ENCODE peak calls at places on chromosome 1, in six cellular contexts. B is kidney epithelial cell, D is OCI-LY7, E is dorsolateral prefrontal cortex, Y is choroid plexus epithelial cell, T is left ventricle myocardium inferior. I is an unnamed sample.
A peak's percentile ranks its signal among the peaks of the same experiment; 100 is the strongest.

GRCh38 chr1:26164036-26164927 is 4.5 kb downstream of the C1orf232 start:
- DNase-seq in Y (no peak), T (peak; percentile 45), B (no peak), E (no peak), D (peak; percentile 40), I (peak; percentile 26)

GRCh38 chr1:26353210-26353859 is 595 bp downstream of the CRYBG2 start:
- DNase-seq in E (no peak), Y (no peak), T (no peak), B (no peak), D (no peak), I (peak; percentile 60)

GRCh38 chr1:219126267-219126862 is 47.3 kb upstream of the LYPLAL1 start:
- DNase-seq in Y (no peak), B (no peak), E (no peak), D (no peak), T (no peak), I (no peak)

GRCh38 chr1:197553281-197553680 is 222.0 kb downstream of the DENND1B start:
- DNase-seq in E (no peak), T (no peak), Y (no peak), D (no peak), B (no peak), I (peak; percentile 21)

GRCh38 chr1:57157818-57158606 is 192.2 kb upstream of the C8B start:
- DNase-seq in D (peak; percentile 2), Y (no peak), B (no peak), T (no peak), E (no peak), I (no peak)

GRCh38 chr1:29646161-29646775 is 409.9 kb downstream of the PTPRU start:
- DNase-seq in B (no peak), D (no peak), E (no peak), T (no peak), Y (no peak), I (no peak)

GRCh38 chr1:28640766-28641165 is 2.1 kb downstream of the TAF12 start:
- DNase-seq in B (no peak), D (peak; percentile 66), Y (peak; percentile 52), E (no peak), T (no peak), I (peak; percentile 57)

GRCh38 chr1:232352956-232353355 is 277.0 kb downstream of the SIPA1L2 start:
- DNase-seq in D (no peak), E (no peak), T (no peak), Y (peak; percentile 26), B (no peak), I (no peak)

GRCh38 chr1:219917851-219918466 is 10.4 kb downstream of the SLC30A10 start:
- DNase-seq in D (no peak), E (no peak), T (no peak), Y (peak; percentile 16), B (no peak), I (peak; percentile 75)

GRCh38 chr1:93592636-93592949 is 89.0 kb downstream of the BCAR3 start:
- DNase-seq in D (no peak), E (no peak), Y (no peak), T (no peak), B (no peak), I (no peak)
- H3K4me3 ChIP-seq in D (no peak overlapping the region), E (no peak overlapping the region), Y (no peak overlapping the region), T (no peak overlapping the region), B (no peak overlapping the region), I (no peak overlapping the region)

DNA sequence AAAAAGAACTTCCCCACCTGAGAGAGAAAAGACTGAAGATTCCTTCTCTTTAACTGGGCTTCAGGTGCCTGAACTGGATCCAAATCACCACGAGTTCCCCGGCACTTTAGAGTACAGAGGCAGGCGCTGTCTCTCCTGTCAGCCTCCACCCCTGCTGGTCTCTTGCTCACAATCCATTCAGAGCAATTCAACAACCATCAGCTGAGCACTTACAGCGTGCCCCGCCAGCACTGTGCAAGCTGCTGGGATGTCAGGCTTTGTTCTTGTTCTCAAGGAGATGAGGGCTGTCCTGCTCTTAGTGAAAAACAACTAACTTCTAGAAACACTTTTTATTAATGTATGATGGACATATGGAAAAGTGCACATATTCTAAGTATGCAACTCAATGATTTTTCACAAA is 68.7 kb upstream of the VAMP3 start:
- DNase-seq in Y (peak; percentile 21), T (no peak), E (peak; percentile 60), B (no peak), D (no peak), I (no peak)
- H3K4me3 ChIP-seq in Y (no peak overlapping the region), T (no peak overlapping the region), E (no peak overlapping the region), B (no peak overlapping the region), D (no peak overlapping the region), I (no peak overlapping the region)

DNA sequence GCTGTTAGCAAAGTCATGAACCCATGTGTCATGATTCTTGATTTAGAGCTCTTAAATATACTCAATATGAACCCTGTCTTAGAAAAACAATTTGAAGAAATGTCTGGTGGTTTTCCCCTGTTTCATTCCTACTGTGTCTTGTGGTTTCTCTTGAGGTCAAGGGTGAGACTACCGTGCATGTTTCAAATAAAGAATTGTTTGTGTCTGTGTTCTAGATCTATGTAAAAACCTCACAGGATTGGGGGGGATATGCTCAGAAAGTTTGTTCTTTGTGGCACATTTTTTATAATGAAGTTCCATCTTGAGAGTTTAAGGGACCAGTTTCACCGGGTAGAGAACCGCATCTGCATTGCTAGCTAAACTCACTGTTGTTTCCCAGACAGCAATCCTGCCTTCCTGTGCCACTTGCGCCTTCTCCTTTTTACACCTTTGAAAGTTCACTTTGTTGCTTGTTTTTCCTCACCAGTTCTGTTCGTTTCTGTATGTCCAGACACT is 30.9 kb upstream of the CACYBP start:
- DNase-seq in T (no peak), B (peak; percentile 53), E (no peak), D (peak; percentile 37), Y (peak; percentile 98), I (peak; percentile 30)
- H3K4me3 ChIP-seq in T (no peak overlapping the region), B (no peak overlapping the region), E (no peak overlapping the region), D (peak overlapping the region; percentile 0), Y (no peak overlapping the region), I (no peak overlapping the region)

GRCh38 chr1:209593747-209594146 is 10.2 kb downstream of the CAMK1G start:
- DNase-seq in T (no peak), D (no peak), B (no peak), Y (no peak), E (no peak), I (no peak)

GRCh38 chr1:209597496-209597895 is 14.0 kb downstream of the CAMK1G start:
- DNase-seq in D (no peak), E (no peak), B (no peak), Y (no peak), T (no peak), I (peak; percentile 50)

GRCh38 chr1:209595032-209595431 is 11.5 kb downstream of the CAMK1G start:
- DNase-seq in D (no peak), T (no peak), Y (no peak), B (no peak), E (no peak), I (no peak)

GRCh38 chr1:209595599-209595998 is 12.1 kb downstream of the CAMK1G start:
- DNase-seq in Y (no peak), D (no peak), E (no peak), T (no peak), B (no peak), I (no peak)

GRCh38 chr1:209594440-209594839 is 10.9 kb downstream of the CAMK1G start:
- DNase-seq in B (no peak), E (no peak), D (no peak), Y (no peak), T (no peak), I (peak; percentile 43)
- H3K4me3 ChIP-seq in B (no peak overlapping the region), E (no peak overlapping the region), D (no peak overlapping the region), Y (no peak overlapping the region), T (no peak overlapping the region), I (no peak overlapping the region)

GRCh38 chr1:151728151-151728711 is 6.9 kb downstream of the RIIAD1 start:
- DNase-seq in E (peak; percentile 84), T (no peak), Y (peak; percentile 39), D (no peak), B (no peak), I (peak; percentile 9)
- H3K4me3 ChIP-seq in E (peak overlapping the region; percentile 31), T (peak overlapping the region; percentile 51), Y (no peak overlapping the region), D (no peak overlapping the region), B (no peak overlapping the region), I (no peak overlapping the region)

DNA sequence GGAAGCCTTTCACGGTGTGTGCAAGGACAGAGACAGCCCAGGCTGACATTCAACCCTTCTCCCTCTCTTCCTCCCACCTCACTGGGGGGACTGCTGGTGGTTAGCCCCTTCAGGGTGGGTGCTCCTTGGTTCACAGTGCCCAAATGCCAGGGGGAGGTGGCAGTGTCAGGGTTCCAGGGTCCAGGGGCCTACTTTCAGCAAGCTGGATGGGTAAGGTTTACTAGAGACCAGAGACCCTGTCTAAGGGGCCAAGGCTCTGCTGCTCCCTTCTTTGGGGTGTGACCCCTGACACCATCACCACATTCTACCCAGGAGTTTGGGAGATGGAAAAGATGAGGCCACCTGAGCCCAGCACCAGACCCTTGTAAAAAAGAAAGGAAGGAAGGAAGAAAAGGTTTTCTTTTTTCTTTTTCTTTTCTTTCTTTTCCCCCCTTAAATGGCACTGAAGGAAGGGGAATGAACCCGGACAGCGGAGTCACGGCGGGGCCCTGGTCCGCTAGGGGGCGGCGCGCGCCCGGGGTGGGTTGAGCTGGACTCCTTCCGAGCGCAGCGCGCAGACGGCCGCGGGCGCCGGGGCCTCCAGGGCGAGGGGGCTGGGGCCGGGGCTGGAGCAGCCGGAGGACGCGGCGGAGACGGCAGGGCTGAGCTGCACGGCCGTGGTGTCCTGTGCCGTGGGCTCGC is 18.8 kb downstream of the KNCN start:
- DNase-seq in Y (peak; percentile 50), D (peak; percentile 15), B (no peak), T (peak; percentile 73), E (peak; percentile 54), I (peak; percentile 54)
- H3K4me3 ChIP-seq in Y (peak overlapping the region; percentile 34), D (no peak overlapping the region), B (peak overlapping the region; percentile 10), T (peak overlapping the region; percentile 62), E (peak overlapping the region; percentile 31), I (no peak overlapping the region)

GRCh38 chr1:51168946-51169345 is 66.9 kb downstream of the C1orf185 start:
- DNase-seq in T (no peak), D (no peak), E (no peak), B (no peak), Y (no peak), I (no peak)
- H3K4me3 ChIP-seq in T (no peak overlapping the region), D (no peak overlapping the region), E (no peak overlapping the region), B (no peak overlapping the region), Y (no peak overlapping the region), I (no peak overlapping the region)

GRCh38 chr1:20242890-20243479 is 47.7 kb upstream of the VWA5B1 start:
- DNase-seq in B (no peak), Y (no peak), T (no peak), D (no peak), E (no peak), I (no peak)
- H3K4me3 ChIP-seq in B (no peak overlapping the region), Y (no peak overlapping the region), T (no peak overlapping the region), D (no peak overlapping the region), E (no peak overlapping the region), I (no peak overlapping the region)

I was measured in epithelial cell of esophagus.